ENCODE peak calls at places on chromosomes 5 and 9, in seven cellular contexts. G, T, J, A, P, Z and E are unnamed samples.

GRCh38 chr5:77987331-77987730 is 211.2 kb upstream of the TBCA start:
- DNase-seq in P (no peak), T (no peak), A (no peak), Z (no peak), G (no peak), J (no peak), E (no peak)

GRCh38 chr5:143435207-143435657 is 31.7 kb upstream of the NR3C1 start:
- DNase-seq in A (no peak), P (no peak), J (peak), Z (no peak), G (no peak), T (peak), E (no peak)

GRCh38 chr9:73348485-73348884 is 196.8 kb downstream of the ANXA1 start:
- DNase-seq in T (no peak), A (no peak), Z (peak), G (peak), J (no peak), P (no peak), E (no peak)

GRCh38 chr5:38639377-38640011 is 83.0 kb upstream of the LIFR start:
- DNase-seq in T (no peak), A (peak), J (no peak), Z (no peak), P (no peak), G (no peak), E (no peak)

GRCh38 chr5:172637122-172637580 is 3.9 kb upstream of the NEURL1B start:
- DNase-seq in Z (peak), P (peak), G (no peak), A (no peak), J (no peak), T (no peak), E (peak)

GRCh38 chr9:132383462-132383883 is 23.2 kb downstream of the TTF1 start:
- DNase-seq in T (no peak), Z (no peak), J (no peak), G (no peak), A (no peak), P (no peak), E (no peak)

GRCh38 chr5:177320879-177321278 is 9.2 kb upstream of the MXD3 start:
- DNase-seq in T (no peak), J (no peak), P (no peak), G (no peak), Z (no peak), A (no peak), E (peak)

GRCh38 chr5:179287071-179287470 is 58.2 kb downstream of the ADAMTS2 start:
- DNase-seq in T (no peak), G (no peak), A (no peak), P (peak), J (no peak), Z (no peak), E (peak)

GRCh38 chr5:147479431-147479830 is 30.4 kb downstream of the DPYSL3 start:
- DNase-seq in J (no peak), P (no peak), Z (peak), T (no peak), A (no peak), G (no peak), E (no peak)

GRCh38 chr5:154312571-154312970 is 122.0 kb downstream of the GALNT10 start:
- DNase-seq in T (no peak), G (no peak), A (no peak), P (no peak), Z (peak), J (no peak), E (no peak)

GRCh38 chr9:84107995-84108394 is 127.4 kb downstream of the RMI1 start:
- DNase-seq in A (no peak), G (no peak), P (no peak), J (no peak), T (no peak), Z (no peak), E (no peak)

GRCh38 chr5:56167522-56167921 is 65.6 kb downstream of the ANKRD55 start:
- DNase-seq in P (no peak), G (no peak), Z (no peak), T (no peak), J (no peak), A (no peak), E (no peak)

GRCh38 chr9:98944130-98945074 is 695 bp downstream of the COL15A1 start:
- DNase-seq in Z (no peak), A (no peak), T (no peak), J (peak), P (no peak), G (no peak), E (peak)